ENCODE peak calls at places on chromosome 4, in four cellular contexts. T, D, M and O are unnamed samples.

GRCh38 chr4:110196206-110196870 is 2.1 kb downstream of the ELOVL6 start:
- DNase-seq in M (no peak), T (no peak), D (peak; percentile 41), O (peak; percentile 9)

GRCh38 chr4:34417160-34417559 is 1827.2 kb downstream of the ARAP2 start:
- DNase-seq in M (no peak), D (no peak), T (no peak), O (no peak)

GRCh38 chr4:102715057-102715456 is 45.7 kb downstream of the MANBA start:
- DNase-seq in T (no peak), M (no peak), D (no peak), O (no peak)

GRCh38 chr4:75037253-75037652 is 104.3 kb downstream of the PARM1 start:
- DNase-seq in M (no peak), D (no peak), T (no peak), O (no peak)

GRCh38 chr4:38162240-38162784 is 202.1 kb downstream of the PTTG2 start:
- DNase-seq in M (peak; percentile 94), T (no peak), D (peak; percentile 85), O (no peak)

GRCh38 chr4:112633477-112634235 is 3.1 kb downstream of the ZGRF1 start:
- DNase-seq in D (peak; percentile 50), T (no peak), M (peak; percentile 71), O (peak; percentile 34)

GRCh38 chr4:89022426-89023128 is 34.4 kb downstream of the FAM13A start:
- DNase-seq in D (no peak), T (no peak), M (no peak), O (no peak)

GRCh38 chr4:3041192-3042142 is 32.9 kb downstream of the HTT-AS start:
- DNase-seq in D (no peak), M (no peak), T (no peak), O (no peak)

GRCh38 chr4:114383721-114384120 is 214.9 kb upstream of the UGT8 start:
- DNase-seq in D (no peak), T (no peak), M (peak; percentile 76), O (peak; percentile 86)

GRCh38 chr4:91325495-91325894 is 978.3 kb upstream of the GRID2 start:
- DNase-seq in D (no peak), M (peak; percentile 94), T (no peak), O (peak; percentile 67)

GRCh38 chr4:15990570-15991285 is 27.8 kb upstream of the FGFBP2 start:
- DNase-seq in D (no peak), M (no peak), T (no peak), O (no peak)

GRCh38 chr4:182306792-182307507 is 63.7 kb downstream of the TENM3 start:
- DNase-seq in M (no peak), D (no peak), T (peak; percentile 47), O (no peak)

GRCh38 chr4:26996745-26997144 is 136.1 kb downstream of the STIM2 start:
- DNase-seq in M (no peak), T (no peak), D (no peak), O (no peak)

GRCh38 chr4:178306565-178306964 is 864.3 kb upstream of the AGA start:
- DNase-seq in T (no peak), M (peak; percentile 32), D (no peak), O (no peak)

GRCh38 chr4:174461438-174462106 is 60.7 kb downstream of the HPGD start:
- DNase-seq in T (no peak), M (peak; percentile 17), D (no peak), O (no peak)

GRCh38 chr4:97531351-97531750 is 611.9 kb downstream of the STPG2 start:
- DNase-seq in D (no peak), T (no peak), M (no peak), O (no peak)

GRCh38 chr4:3176625-3177229 is 72.2 kb upstream of the MSANTD1 start:
- DNase-seq in T (no peak), M (no peak), D (no peak), O (no peak)

GRCh38 chr4:112865443-112865842 is 184.0 kb upstream of the ANK2 start:
- DNase-seq in T (no peak), M (no peak), D (peak; percentile 33), O (no peak)

GRCh38 chr4:60657802-60658201 is 542.3 kb upstream of the ADGRL3 start:
- DNase-seq in T (no peak), D (peak; percentile 6), M (peak; percentile 9), O (no peak)

GRCh38 chr4:165383757-165384156 is 4.9 kb downstream of the CPE start:
- DNase-seq in T (no peak), D (no peak), M (no peak), O (no peak)

GRCh38 chr4:47425628-47426027 is 37.9 kb downstream of the COMMD8 start:
- DNase-seq in D (no peak), T (no peak), M (no peak), O (no peak)

GRCh38 chr4:40254961-40255721 is 58.3 kb downstream of the RHOH start:
- DNase-seq in T (no peak), D (no peak), M (peak; percentile 42), O (no peak)

GRCh38 chr4:87017580-87018061 is 82.8 kb downstream of the AFF1 start:
- DNase-seq in T (no peak), D (no peak), M (peak; percentile 91), O (no peak)

GRCh38 chr4:118410143-118410542 is 57.3 kb upstream of the PRSS12 start:
- DNase-seq in T (no peak), M (peak; percentile 53), D (no peak), O (no peak)

GRCh38 chr4:137124278-137124932 is 407.9 kb downstream of the PCDH18 start:
- DNase-seq in M (peak; percentile 79), D (peak; percentile 75), T (peak; percentile 47), O (peak; percentile 49)

GRCh38 chr4:6885953-6886557 is 23.6 kb upstream of the TBC1D14 start:
- DNase-seq in D (peak; percentile 54), M (peak; percentile 52), T (no peak), O (no peak)

GRCh38 chr4:140088317-140088967 is 65.5 kb downstream of the MAML3 start:
- DNase-seq in M (peak; percentile 56), T (no peak), D (no peak), O (no peak)

GRCh38 chr4:10095296-10095991 is 21.2 kb downstream of the WDR1 start:
- DNase-seq in D (no peak), M (no peak), T (no peak), O (no peak)

GRCh38 chr4:154741877-154742851 is 1.6 kb upstream of the LRAT start:
- DNase-seq in D (no peak), M (peak; percentile 9), T (no peak), O (no peak)

GRCh38 chr4:173211838-173212237 is 43.2 kb downstream of the GALNT7 start:
- DNase-seq in T (no peak), M (peak; percentile 51), D (peak; percentile 88), O (peak; percentile 81)

GRCh38 chr4:150078041-150078995 is at the start of gene DCLK2:
- DNase-seq in D (peak; percentile 75), T (peak; percentile 29), M (peak; percentile 91), O (peak; percentile 77)

GRCh38 chr4:95204873-95205272 is 343.9 kb downstream of the UNC5C start:
- DNase-seq in D (peak; percentile 2), M (no peak), T (no peak), O (no peak)

GRCh38 chr4:82620126-82620525 is 58.3 kb upstream of the TMEM150C start:
- DNase-seq in D (no peak), T (no peak), M (no peak), O (no peak)

GRCh38 chr4:42330291-42330690 is 67.0 kb upstream of the SHISA3 start:
- DNase-seq in D (no peak), T (no peak), M (no peak), O (no peak)

GRCh38 chr4:27861381-27861787 is 1000.7 kb downstream of the STIM2 start:
- DNase-seq in M (peak; percentile 60), T (no peak), D (peak; percentile 33), O (peak; percentile 24)

GRCh38 chr4:36255575-36255974 is 11.3 kb upstream of the ARAP2 start:
- DNase-seq in M (no peak), D (no peak), T (no peak), O (no peak)

GRCh38 chr4:159227984-159228383 is 125.1 kb downstream of the RAPGEF2 start:
- DNase-seq in M (peak; percentile 93), D (peak; percentile 89), T (no peak), O (peak; percentile 73)